ENCODE peak calls at places on chromosomes 6 and 20, in four cellular contexts. R is brain microvascular endothelial cell, F is uterus, B is mesendoderm. V is an unnamed sample. For H3K27me3, the result is how much of the 10 kb centered on the place peaks cover.

GRCh38 chr6:90167514-90168379 is 128.9 kb downstream of the BACH2 start:
- DNase-seq in R (no peak), F (no peak), B (no peak), V (no peak)

GRCh38 chr6:131575834-131576478 is 2.9 kb downstream of the ARG1 start:
- DNase-seq in R (no peak), F (no peak), B (no peak), V (no peak)

GRCh38 chr6:87759491-87760010 is 57.5 kb upstream of the AKIRIN2 start:
- DNase-seq in R (no peak), F (no peak), B (no peak), V (no peak)

GRCh38 chr6:126170875-126171489 is 168.9 kb upstream of the CENPW start:
- DNase-seq in R (no peak), F (no peak), B (peak), V (peak)

GRCh38 chr6:144321839-144322591 is 36.9 kb downstream of the UTRN start:
- DNase-seq in R (peak), F (no peak), B (peak), V (peak)

GRCh38 chr6:148109732-148110131 is 232.9 kb upstream of the SASH1 start:
- DNase-seq in R (no peak), F (no peak), B (no peak), V (no peak)

GRCh38 chr20:11686900-11687543 is 230.7 kb upstream of the BTBD3 start:
- DNase-seq in R (peak), F (no peak), B (peak), V (peak)

GRCh38 chr6:41025966-41026365 is 13.1 kb downstream of the UNC5CL start:
- DNase-seq in R (no peak), F (no peak), B (no peak), V (no peak)

GRCh38 chr20:48621256-48622078 is 206.3 kb downstream of the PREX1 start:
- DNase-seq in R (peak), F (no peak), B (no peak), V (no peak)

GRCh38 chr6:45896783-45897441 is 118.7 kb downstream of the CLIC5 start:
- DNase-seq in R (no peak), F (no peak), B (no peak), V (no peak)

GRCh38 chr6:68296126-68296525 is 339.0 kb upstream of the ADGRB3 start:
- DNase-seq in R (no peak), F (no peak), B (no peak), V (no peak)

GRCh38 chr6:42257063-42257462 is 39.4 kb upstream of the MRPS10 start:
- DNase-seq in R (no peak), F (no peak), B (no peak), V (no peak)

DNA sequence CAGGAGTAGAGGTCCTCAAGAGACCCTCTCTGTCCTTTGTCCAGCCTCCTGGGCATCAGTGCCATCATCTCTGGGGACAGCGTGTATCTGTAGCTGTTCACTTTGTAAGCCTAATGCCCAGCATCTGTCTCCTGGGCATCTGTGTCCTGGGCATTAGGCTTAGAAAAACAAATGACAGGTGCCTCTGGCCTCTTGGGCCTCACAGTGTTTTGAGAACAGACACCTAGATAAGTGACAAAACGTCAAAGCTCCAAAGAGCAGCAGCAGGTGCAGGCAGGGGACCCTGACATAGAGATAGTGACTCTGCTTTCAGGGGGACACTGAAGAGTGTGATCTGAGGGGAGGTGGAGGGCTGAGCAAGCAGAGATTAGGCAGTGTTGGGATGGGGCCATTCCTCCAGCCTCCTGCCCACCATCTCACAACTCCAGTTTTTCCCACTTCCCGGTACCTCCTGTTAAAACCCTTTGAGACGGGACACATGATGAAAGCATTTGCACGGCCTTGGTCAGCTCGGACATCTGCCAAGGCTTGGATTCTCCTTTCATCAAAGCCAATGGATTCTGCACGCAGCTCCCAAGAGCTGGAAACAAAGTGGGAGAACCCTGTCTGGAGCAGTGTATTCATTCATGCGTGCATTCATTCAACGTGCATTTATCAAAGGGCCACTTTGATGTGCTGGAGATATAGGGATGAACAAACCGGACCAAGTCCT is 55.5 kb upstream of the CD93 start:
- DNase-seq in R (no peak), F (no peak), B (no peak), V (no peak)
- H3K4me3 ChIP-seq in R (no peak), F (no peak), B (no peak), V (no peak)

DNA sequence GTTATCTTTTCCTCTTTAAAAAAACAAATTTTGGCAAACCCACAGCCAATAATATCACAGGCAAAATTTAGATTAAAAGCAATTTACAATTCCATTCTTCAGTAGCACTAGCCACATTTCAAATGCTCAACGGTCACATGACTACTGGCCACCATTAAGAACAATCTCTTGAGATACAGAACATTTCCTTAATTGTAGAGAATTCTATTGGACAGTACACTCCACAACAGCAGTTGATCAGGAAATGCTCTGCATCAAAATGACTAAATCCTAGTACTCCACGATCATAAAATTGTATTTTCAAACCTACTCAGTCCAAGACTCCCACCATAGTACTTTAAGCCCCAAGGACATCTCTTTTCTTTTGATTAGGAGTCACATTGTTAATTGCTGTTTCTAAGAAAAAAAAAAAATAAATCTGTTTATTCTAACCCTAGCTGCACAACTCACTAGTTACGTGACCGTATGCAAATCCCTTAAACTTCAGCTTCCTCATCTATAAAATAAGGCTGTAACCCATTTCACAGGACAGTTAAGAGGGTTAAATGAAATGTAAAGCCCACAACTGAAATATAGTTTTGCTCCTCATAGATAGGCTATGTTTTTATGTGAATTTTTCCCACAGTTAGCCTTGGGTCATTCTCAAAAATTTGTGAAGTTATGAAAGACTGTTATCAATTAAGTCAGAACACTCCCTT is 9.8 kb downstream of the C6orf62 start:
- DNase-seq in R (no peak), F (no peak), B (no peak), V (no peak)
- H3K27me3 ChIP-seq in R (under half), F (under half), B (under half), V (under half)

GRCh38 chr20:21136015-21136732 is 10.3 kb downstream of the KIZ start:
- DNase-seq in R (no peak), F (no peak), B (no peak), V (no peak)
- H3K4me3 ChIP-seq in R (no peak), F (no peak), B (no peak), V (no peak)

GRCh38 chr6:5442319-5442718 is 181.0 kb downstream of the FARS2 start:
- DNase-seq in R (no peak), F (no peak), B (no peak), V (no peak)

GRCh38 chr6:5439749-5440148 is 178.4 kb downstream of the FARS2 start:
- DNase-seq in R (no peak), F (no peak), B (no peak), V (no peak)

GRCh38 chr6:5442946-5443345 is 181.6 kb downstream of the FARS2 start:
- DNase-seq in R (no peak), F (no peak), B (no peak), V (no peak)

GRCh38 chr6:5446362-5447075 is 185.2 kb downstream of the FARS2 start:
- DNase-seq in R (peak), F (no peak), B (no peak), V (no peak)

GRCh38 chr6:5443491-5443890 is 182.2 kb downstream of the FARS2 start:
- DNase-seq in R (no peak), F (no peak), B (no peak), V (no peak)
- H3K27me3 ChIP-seq in R (under half), F (under half), B (under half), V (under half)

GRCh38 chr6:105310947-105311346 is 91.9 kb downstream of the PREP start:
- DNase-seq in R (no peak), F (no peak), B (no peak), V (no peak)
- H3K4me3 ChIP-seq in R (no peak), F (no peak), B (no peak), V (no peak)

GRCh38 chr6:50721978-50722377 is 8.7 kb downstream of the TFAP2D start:
- DNase-seq in R (no peak), F (no peak), B (no peak), V (no peak)

GRCh38 chr6:50722829-50723562 is 9.7 kb downstream of the TFAP2D start:
- DNase-seq in R (no peak), F (no peak), B (peak), V (no peak)

GRCh38 chr6:50718058-50718457 is 4.7 kb downstream of the TFAP2D start:
- DNase-seq in R (no peak), F (no peak), B (no peak), V (peak)

GRCh38 chr6:50718566-50718965 is 5.2 kb downstream of the TFAP2D start:
- DNase-seq in R (no peak), F (no peak), B (no peak), V (no peak)

DNA sequence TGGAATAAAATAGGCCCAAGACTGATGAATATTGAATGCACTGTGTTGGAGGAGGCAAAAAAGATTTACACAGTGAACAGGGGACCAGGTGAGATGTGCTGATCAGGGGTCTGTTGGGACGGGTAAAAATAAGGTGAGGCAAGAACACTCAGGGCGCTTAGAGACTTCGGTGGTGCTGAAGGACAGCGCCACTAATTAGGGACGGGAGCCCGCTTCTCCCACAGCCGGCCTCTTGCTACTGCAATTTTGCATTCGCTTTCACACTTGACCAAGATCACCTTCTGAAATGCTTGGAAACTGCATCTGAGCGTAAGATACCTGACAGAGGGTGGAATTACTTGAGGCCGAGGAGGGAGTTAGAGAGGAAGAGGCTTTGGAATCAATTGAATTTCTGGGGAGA is 7.3 kb downstream of the TFAP2D start:
- DNase-seq in R (peak), F (no peak), B (peak), V (peak)
- H3K27me3 ChIP-seq in R (under half), F (under half), B (half or more), V (half or more)

DNA sequence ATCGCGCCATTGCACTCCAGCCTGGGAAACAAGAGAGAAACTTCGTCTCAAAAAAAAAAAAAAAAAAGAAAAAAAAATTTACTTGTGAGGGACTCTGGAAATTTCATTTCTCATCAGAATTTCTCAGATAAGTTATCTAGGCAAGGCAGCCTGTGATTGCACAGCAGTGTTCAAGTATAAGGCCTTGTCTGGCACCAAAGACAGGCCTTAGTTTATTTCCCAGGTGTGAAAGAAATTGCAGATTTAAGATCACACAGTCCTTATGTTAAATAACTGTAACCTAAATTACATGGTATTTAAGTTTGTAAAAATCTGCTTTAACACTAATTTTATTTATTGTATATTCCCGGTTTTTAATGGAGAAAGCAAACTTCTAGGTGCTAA is 34.8 kb downstream of the HFE start:
- DNase-seq in R (no peak), F (no peak), B (no peak), V (no peak)
- H3K4me3 ChIP-seq in R (no peak), F (no peak), B (no peak), V (no peak)

DNA sequence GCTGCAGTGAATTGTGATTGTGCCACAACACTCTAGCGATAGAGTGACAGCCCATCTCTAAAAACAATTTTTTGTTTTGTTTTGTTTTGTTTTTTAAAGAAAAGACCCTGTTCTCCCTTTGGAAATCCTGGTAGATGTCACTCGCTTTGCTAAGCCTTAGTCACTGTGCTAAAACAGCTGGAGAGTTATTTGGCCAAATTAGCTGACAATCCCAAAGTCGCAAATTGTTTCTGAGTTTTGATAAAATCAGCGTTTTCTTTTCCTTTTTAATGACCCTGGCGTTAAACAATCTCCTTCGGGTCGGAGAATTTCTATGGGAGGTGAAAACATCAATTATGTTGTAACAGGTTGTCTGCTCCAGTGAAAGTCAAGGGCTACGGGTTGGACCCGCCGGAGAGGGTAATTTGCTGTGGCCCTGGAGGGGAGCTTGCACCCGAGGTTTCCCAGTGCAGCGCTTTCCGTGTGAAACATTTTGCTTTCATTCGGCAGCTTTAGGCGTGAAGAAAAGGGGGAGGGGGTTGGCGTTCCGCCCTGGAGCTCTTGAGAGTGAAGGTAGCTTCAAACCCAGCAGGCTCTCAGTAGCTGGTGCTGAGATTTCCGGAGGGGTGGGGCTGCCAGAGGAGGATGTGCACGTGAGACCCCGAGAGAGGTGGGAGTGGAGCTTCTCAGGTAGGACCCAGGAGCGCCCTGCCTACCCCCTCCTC is 296.6 kb downstream of the PHACTR1 start:
- DNase-seq in R (no peak), F (no peak), B (peak), V (no peak)
- H3K27me3 ChIP-seq in R (under half), F (under half), B (under half), V (under half)

GRCh38 chr6:43706788-43707187 is 19.2 kb upstream of the MRPS18A start:
- DNase-seq in R (peak), F (peak), B (no peak), V (no peak)
- H3K4me3 ChIP-seq in R (no peak), F (no peak), B (no peak), V (no peak)

GRCh38 chr6:111566222-111566717 is 39.4 kb downstream of the TRAF3IP2 start:
- DNase-seq in R (no peak), F (no peak), B (no peak), V (no peak)
- H3K27me3 ChIP-seq in R (under half), F (under half), B (under half), V (under half)